ENCODE peak calls at places on chromosome X, in ten cellular contexts. O, F, Z, R, A, G, C, P, N and M are unnamed samples.

GRCh38 chrX:151712253-151712652 is 3.6 kb upstream of the FATE1 start:
- DNase-seq in C (no peak), G (no peak), F (no peak), Z (no peak), P (no peak), A (no peak), N (no peak), O (no peak), R (no peak), M (no peak)

GRCh38 chrX:51496501-51497291 is at the start of gene NUDT11:
- DNase-seq in N (peak; percentile 69), P (peak; percentile 79), F (peak; percentile 38), A (peak; percentile 82), R (peak; percentile 54), C (no peak), Z (peak; percentile 61), O (peak; percentile 30), G (peak; percentile 74), M (no peak)

GRCh38 chrX:39527045-39527444 is 570.7 kb downstream of the BCOR start:
- DNase-seq in G (no peak), R (no peak), F (no peak), Z (peak; percentile 69), A (no peak), N (peak; percentile 53), O (no peak), P (no peak), C (peak; percentile 27), M (peak; percentile 17)

GRCh38 chrX:11269006-11269405 is 24.2 kb upstream of the AMELX start:
- DNase-seq in G (no peak), N (no peak), Z (no peak), F (no peak), A (no peak), R (no peak), O (no peak), C (no peak), P (no peak), M (no peak)

GRCh38 chrX:112687189-112687691 is 7.5 kb upstream of the LHFPL1 start:
- DNase-seq in C (no peak), R (no peak), Z (peak; percentile 97), A (no peak), G (no peak), F (no peak), O (no peak), N (peak; percentile 50), P (no peak), M (no peak)

GRCh38 chrX:112279940-112280339 is 197.4 kb upstream of the TRPC5 start:
- DNase-seq in A (no peak), G (no peak), O (no peak), R (no peak), F (no peak), C (no peak), P (no peak), Z (no peak), N (no peak), M (no peak)

GRCh38 chrX:132330156-132330729 is 111.0 kb upstream of the RAP2C start:
- DNase-seq in O (no peak), C (no peak), R (no peak), A (peak; percentile 25), Z (no peak), P (no peak), N (no peak), G (no peak), F (no peak), M (no peak)

GRCh38 chrX:46920235-46920634 is 8.0 kb downstream of the JADE3 start:
- DNase-seq in F (no peak), O (no peak), A (no peak), Z (no peak), G (no peak), C (no peak), R (no peak), P (no peak), N (no peak), M (no peak)

GRCh38 chrX:132743086-132743485 is 215.3 kb downstream of the HS6ST2 start:
- DNase-seq in O (no peak), A (no peak), C (no peak), N (no peak), G (no peak), R (no peak), P (peak; percentile 43), Z (no peak), F (no peak), M (no peak)

GRCh38 chrX:13369541-13370140 is 49.8 kb upstream of the ATXN3L start:
- DNase-seq in C (no peak), R (no peak), O (no peak), A (no peak), P (no peak), F (no peak), G (no peak), N (no peak), Z (no peak), M (no peak)

GRCh38 chrX:31165241-31166035 is 93.6 kb upstream of the FTHL17 start:
- DNase-seq in Z (no peak), P (no peak), A (no peak), F (no peak), C (no peak), N (peak; percentile 57), G (no peak), R (no peak), O (no peak), M (no peak)

GRCh38 chrX:13023526-13024469 is 20.6 kb downstream of the FAM9C start:
- DNase-seq in O (no peak), C (no peak), Z (no peak), F (no peak), N (no peak), G (no peak), P (no peak), A (no peak), R (no peak), M (no peak)

GRCh38 chrX:46840946-46841740 is 4.3 kb downstream of the RP2 start:
- DNase-seq in Z (peak; percentile 58), F (no peak), A (peak; percentile 51), G (no peak), O (no peak), N (no peak), C (no peak), P (no peak), R (no peak), M (no peak)

GRCh38 chrX:149512225-149512885 is 7.2 kb upstream of the IDS start:
- DNase-seq in A (peak; percentile 72), Z (peak; percentile 43), F (peak; percentile 37), O (peak; percentile 46), C (no peak), R (peak; percentile 52), G (no peak), P (peak; percentile 61), N (peak; percentile 64), M (no peak)

GRCh38 chrX:56811599-56811998 is 82.6 kb downstream of the NBDY start:
- DNase-seq in R (no peak), C (no peak), N (no peak), F (no peak), G (no peak), A (no peak), Z (no peak), O (no peak), P (no peak), M (no peak)

GRCh38 chrX:56812515-56813105 is 83.6 kb downstream of the NBDY start:
- DNase-seq in O (no peak), G (no peak), Z (peak; percentile 18), R (no peak), A (peak; percentile 22), F (no peak), N (no peak), C (no peak), P (no peak), M (no peak)

GRCh38 chrX:56817179-56817578 is 88.1 kb downstream of the NBDY start:
- DNase-seq in O (no peak), Z (no peak), R (no peak), G (no peak), P (no peak), A (no peak), F (no peak), N (no peak), C (no peak), M (no peak)

GRCh38 chrX:56813318-56813837 is 84.3 kb downstream of the NBDY start:
- DNase-seq in F (peak; percentile 44), Z (peak; percentile 83), O (no peak), C (peak; percentile 17), P (no peak), R (no peak), N (peak; percentile 81), A (peak; percentile 97), G (peak; percentile 75), M (peak; percentile 71)
- H3K4me3 ChIP-seq in F (no peak overlapping the region), Z (peak overlapping the region; percentile 0), O (no peak overlapping the region), C (no peak overlapping the region), P (no peak overlapping the region), R (peak overlapping the region; percentile 17), N (no peak overlapping the region), A (no peak overlapping the region), G (peak overlapping the region; percentile 44), M (no peak overlapping the region)

DNA sequence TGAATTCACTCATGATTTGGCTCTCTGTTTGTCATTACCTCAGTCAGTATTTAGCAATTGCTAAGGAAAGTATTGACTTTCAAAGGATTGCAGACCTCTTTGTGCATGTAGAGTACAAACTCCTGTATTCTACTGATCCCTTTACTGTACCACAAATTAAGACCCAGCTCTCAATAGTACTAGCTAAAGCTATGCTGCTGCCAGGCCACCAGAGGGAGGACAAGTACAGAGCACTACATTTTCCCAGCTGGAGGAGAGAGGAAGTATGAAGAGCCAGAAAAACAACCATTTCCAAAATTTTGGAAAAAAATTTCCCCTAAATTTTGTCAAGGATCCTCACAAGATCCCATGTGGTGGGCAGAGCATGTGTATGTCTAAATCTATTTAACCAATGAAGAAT is 175.0 kb upstream of the MTMR8 start:
- DNase-seq in A (peak; percentile 0), F (no peak), Z (no peak), R (no peak), G (no peak), C (no peak), O (no peak), N (no peak), P (peak; percentile 56), M (no peak)
- TF ChIP-seq CTCF in A (no peak), F (no peak), Z (no peak), R (no peak), G (no peak), C (peak; percentile 3), O (no peak), N (no peak), P (peak; percentile 62), M (peak; percentile 8)

DNA sequence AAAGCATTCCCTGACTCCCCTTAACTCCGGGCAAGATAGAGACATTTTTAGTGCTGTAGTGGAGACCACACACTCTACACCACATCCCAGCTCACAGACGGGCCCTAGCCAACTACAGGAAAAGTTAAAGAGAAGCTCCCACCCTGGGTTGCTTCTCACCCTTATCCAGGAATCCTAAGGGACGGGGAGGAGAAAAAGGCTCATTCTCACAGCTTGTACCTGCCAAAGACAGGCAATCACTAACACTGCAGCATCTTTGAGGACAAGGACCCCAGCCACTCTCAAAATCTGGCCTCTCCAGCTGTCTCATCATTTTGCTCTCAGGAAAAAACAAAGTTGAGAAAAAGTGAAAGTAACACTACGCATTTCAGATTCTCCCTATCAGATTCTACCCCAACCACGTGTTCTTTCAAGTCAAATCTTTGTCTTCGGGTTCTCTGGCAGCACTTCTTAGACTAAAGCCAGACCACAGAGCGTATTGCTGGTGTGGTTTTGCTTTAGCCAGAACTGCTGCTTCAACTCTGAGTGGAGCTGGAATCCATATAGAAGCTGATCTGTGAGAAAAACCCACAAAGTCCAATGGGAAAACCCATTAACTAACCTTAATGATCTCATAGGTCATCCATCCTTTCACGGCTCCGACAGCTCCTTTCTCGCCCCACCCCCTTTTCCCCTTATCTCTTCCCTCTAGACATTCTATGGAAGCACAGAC is 605.9 kb upstream of the DIPK2B start:
- DNase-seq in F (no peak), C (peak; percentile 65), N (peak; percentile 80), Z (peak; percentile 92), P (no peak), G (no peak), R (no peak), O (no peak), A (peak; percentile 46), M (peak; percentile 78)
- H3K4me3 ChIP-seq in F (no peak overlapping the region), C (peak overlapping the region; percentile 26), N (peak overlapping the region; percentile 52), Z (peak overlapping the region; percentile 46), P (no peak overlapping the region), G (peak overlapping the region; percentile 57), R (peak overlapping the region; percentile 37), O (no peak overlapping the region), A (no peak overlapping the region), M (peak overlapping the region; percentile 24)

GRCh38 chrX:23694606-23695005 is 27.3 kb downstream of the PRDX4 start:
- DNase-seq in N (peak; percentile 67), Z (peak; percentile 52), G (no peak), R (peak; percentile 50), A (peak; percentile 53), O (peak; percentile 33), P (peak; percentile 55), F (peak; percentile 46), C (peak; percentile 12), M (no peak)
- TF ChIP-seq CTCF in N (peak; percentile 46), Z (peak; percentile 60), G (no peak), R (peak; percentile 48), A (peak; percentile 57), O (peak; percentile 58), P (peak; percentile 28), F (peak; percentile 30), C (peak; percentile 42), M (peak; percentile 67)